ENCODE peak calls at places on chromosomes 13 and 19, in seven cellular contexts. P, Y, S, A, U, M and V are unnamed samples.

GRCh38 chr13:36530050-36530789 is 97.9 kb downstream of the CCNA1 start:
- DNase-seq in Y (no peak), P (no peak), U (no peak), M (no peak), A (no peak), S (no peak), V (no peak)

GRCh38 chr13:95382906-95383305 is 81.7 kb upstream of the ABCC4 start:
- DNase-seq in U (no peak), P (no peak), M (no peak), Y (no peak), A (no peak), S (no peak), V (no peak)

GRCh38 chr13:70890289-70890688 is 782.0 kb upstream of the KLHL1 start:
- DNase-seq in M (no peak), A (no peak), S (no peak), Y (no peak), U (no peak), P (no peak), V (no peak)

GRCh38 chr19:38394488-38394887 is 6.0 kb downstream of the SPRED3 start:
- DNase-seq in P (no peak), S (peak), U (no peak), M (no peak), Y (no peak), A (no peak), V (no peak)

GRCh38 chr19:45901432-45901903 is 945 bp downstream of the MYPOP start:
- DNase-seq in U (no peak), Y (peak), P (peak), S (no peak), A (no peak), M (no peak), V (peak)

GRCh38 chr19:4172861-4173473 is 9.4 kb downstream of the SIRT6 start:
- DNase-seq in U (peak), M (peak), S (no peak), A (no peak), Y (peak), P (peak), V (peak)

GRCh38 chr13:68713394-68713793 is 1394.2 kb upstream of the ATXN8OS start:
- DNase-seq in Y (no peak), M (no peak), P (no peak), S (no peak), A (no peak), U (peak), V (no peak)

GRCh38 chr13:91278888-91279287 is 68.6 kb upstream of the MIR17HG start:
- DNase-seq in U (no peak), M (no peak), P (no peak), S (no peak), A (no peak), Y (no peak), V (no peak)

GRCh38 chr13:102401305-102401704 is 543 bp downstream of the FGF14 start:
- DNase-seq in P (no peak), Y (no peak), M (no peak), S (no peak), A (no peak), U (no peak), V (no peak)

GRCh38 chr13:70523622-70524021 is 415.4 kb upstream of the KLHL1 start:
- DNase-seq in P (no peak), M (no peak), S (no peak), Y (no peak), A (no peak), U (no peak), V (no peak)

GRCh38 chr13:113876341-113877148 is 12.7 kb upstream of the GAS6 start:
- DNase-seq in S (no peak), M (no peak), P (no peak), Y (no peak), U (no peak), A (no peak), V (no peak)

GRCh38 chr13:107942030-107942617 is 273.2 kb downstream of the LIG4 start:
- DNase-seq in A (no peak), U (no peak), P (no peak), Y (no peak), S (no peak), M (no peak), V (no peak)

GRCh38 chr19:43739836-43740235 is 14.9 kb downstream of the SMG9 start:
- DNase-seq in S (no peak), M (no peak), P (no peak), U (no peak), A (no peak), Y (no peak), V (peak)

GRCh38 chr13:27131202-27131623 is 40.4 kb downstream of the USP12 start:
- DNase-seq in P (peak), A (no peak), U (no peak), S (no peak), Y (no peak), M (no peak), V (no peak)

GRCh38 chr19:38173324-38174041 is 50.5 kb downstream of the DPF1 start:
- DNase-seq in Y (peak), P (peak), S (no peak), A (peak), M (no peak), U (no peak), V (no peak)

GRCh38 chr13:107374038-107374437 is 806.1 kb upstream of the ARGLU1 start:
- DNase-seq in Y (no peak), P (peak), S (no peak), M (no peak), A (no peak), U (no peak), V (no peak)

GRCh38 chr19:18340990-18341868 is 831 bp downstream of the PGPEP1 start:
- DNase-seq in Y (peak), U (no peak), S (peak), M (peak), A (peak), P (peak), V (peak)

GRCh38 chr19:14476663-14477401 is 1.7 kb upstream of the PTGER1 start:
- DNase-seq in P (peak), M (no peak), Y (peak), U (no peak), A (no peak), S (peak), V (no peak)

GRCh38 chr13:81480634-81481033 is 1139.7 kb upstream of the SPRY2 start:
- DNase-seq in S (no peak), Y (no peak), M (no peak), A (no peak), P (no peak), U (no peak), V (no peak)

GRCh38 chr13:75635621-75636338 is at the start of gene LMO7:
- DNase-seq in P (peak), A (peak), M (peak), S (peak), Y (peak), U (peak), V (peak)

GRCh38 chr13:34035676-34036325 is 217.9 kb downstream of the RFC3 start:
- DNase-seq in A (no peak), Y (no peak), M (no peak), P (no peak), S (no peak), U (no peak), V (no peak)

GRCh38 chr13:32838985-32839384 is 177.2 kb upstream of the KL start:
- DNase-seq in P (peak), M (no peak), A (no peak), S (peak), Y (no peak), U (no peak), V (peak)

GRCh38 chr19:28535352-28535775 is 677.6 kb downstream of the UQCRFS1 start:
- DNase-seq in M (no peak), A (no peak), Y (no peak), S (no peak), P (no peak), U (no peak), V (no peak)

GRCh38 chr19:6047741-6048231 is 62.5 kb downstream of the RFX2 start:
- DNase-seq in Y (no peak), A (peak), M (peak), P (peak), S (peak), U (peak), V (peak)

GRCh38 chr13:29435125-29435911 is 160.2 kb downstream of the SLC7A1 start:
- DNase-seq in M (no peak), A (no peak), P (peak), S (no peak), U (no peak), Y (no peak), V (no peak)

GRCh38 chr13:94707400-94708021 is 4.8 kb downstream of the SOX21 start:
- DNase-seq in A (no peak), S (no peak), Y (no peak), P (no peak), M (peak), U (no peak), V (no peak)

GRCh38 chr13:20416223-20416622 is 109.4 kb downstream of the CRYL1 start:
- DNase-seq in A (no peak), S (no peak), Y (no peak), P (no peak), M (no peak), U (no peak), V (peak)

GRCh38 chr19:23015660-23016059 is 12.7 kb upstream of the ZNF728 start:
- DNase-seq in M (no peak), A (no peak), Y (no peak), U (no peak), S (no peak), P (no peak), V (no peak)

GRCh38 chr19:16860996-16861395 is 27.8 kb upstream of the F2RL3 start:
- DNase-seq in U (no peak), S (no peak), M (no peak), A (no peak), Y (no peak), P (no peak), V (no peak)

GRCh38 chr19:12545267-12545666 is 6.0 kb downstream of the ZNF564 start:
- DNase-seq in U (no peak), Y (no peak), A (no peak), M (no peak), P (no peak), S (no peak), V (no peak)
- H3K4me3 ChIP-seq in U (no peak), Y (no peak), A (no peak), M (no peak), P (no peak), S (no peak), V (no peak)

GRCh38 chr19:7382694-7383093 is 34.0 kb downstream of the ARHGEF18 start:
- DNase-seq in S (no peak), A (no peak), P (no peak), U (no peak), M (peak), Y (no peak), V (peak)

GRCh38 chr19:7383284-7383683 is 34.5 kb downstream of the ARHGEF18 start:
- DNase-seq in A (no peak), U (no peak), Y (no peak), M (peak), S (no peak), P (no peak), V (no peak)

GRCh38 chr19:7385062-7385461 is 36.3 kb downstream of the ARHGEF18 start:
- DNase-seq in U (no peak), P (no peak), M (no peak), S (no peak), Y (no peak), A (no peak), V (no peak)

GRCh38 chr19:7386308-7386707 is 37.6 kb downstream of the ARHGEF18 start:
- DNase-seq in S (no peak), P (no peak), U (no peak), Y (no peak), A (no peak), M (peak), V (no peak)

DNA sequence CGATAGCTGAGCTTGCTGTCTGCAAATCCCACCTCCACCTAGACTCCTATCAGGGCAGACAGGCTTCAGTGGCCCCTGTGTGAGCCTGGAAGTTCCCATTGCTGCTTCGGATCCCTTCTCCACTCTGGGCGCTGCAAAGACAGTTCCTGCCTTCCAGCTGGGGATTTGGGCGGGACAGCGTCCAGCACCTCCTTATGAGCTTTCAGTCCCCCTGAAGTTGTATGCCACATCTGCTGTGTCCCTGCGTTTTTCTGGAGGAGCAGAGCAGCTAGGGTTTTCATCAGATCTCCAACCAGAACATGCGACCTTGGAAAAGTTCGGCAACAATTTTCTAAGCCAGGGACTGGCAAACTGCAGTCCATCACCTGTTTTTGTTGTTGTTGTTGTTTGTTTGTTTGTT is 38.0 kb downstream of the ARHGEF18 start:
- DNase-seq in Y (no peak), U (no peak), S (no peak), P (no peak), A (no peak), M (no peak), V (no peak)
- H3K4me3 ChIP-seq in Y (no peak), U (no peak), S (no peak), P (no peak), A (no peak), M (no peak), V (no peak)

GRCh38 chr19:2015611-2015950 is at the start of gene BTBD2:
- DNase-seq in A (peak), U (peak), P (peak), S (peak), Y (peak), M (peak), V (no peak)
- H3K4me3 ChIP-seq in A (peak), U (peak), P (peak), S (peak), Y (peak), M (peak), V (peak)

DNA sequence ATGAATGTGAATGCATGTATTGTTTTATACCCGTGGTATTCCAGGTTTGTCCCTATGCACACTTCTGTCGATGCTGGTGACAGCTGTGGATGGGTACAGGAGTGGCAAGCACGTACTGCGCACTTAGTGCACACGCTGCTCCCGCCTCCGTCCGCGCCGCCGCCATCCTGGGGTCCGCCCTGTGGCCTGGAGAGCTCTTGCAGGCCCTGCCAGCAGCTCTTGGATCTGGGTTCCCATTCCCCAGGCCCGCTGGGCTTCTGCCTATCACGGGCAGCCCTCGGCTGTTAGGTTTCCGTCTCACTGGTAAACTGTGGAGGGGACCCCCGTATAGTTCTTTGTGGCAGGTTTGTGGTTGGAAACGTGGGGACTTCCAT is 4.0 kb downstream of the GNA11 start:
- DNase-seq in U (no peak), Y (peak), S (no peak), P (no peak), A (no peak), M (no peak), V (no peak)
- H3K4me3 ChIP-seq in U (no peak), Y (peak), S (no peak), P (no peak), A (peak), M (no peak), V (no peak)

DNA sequence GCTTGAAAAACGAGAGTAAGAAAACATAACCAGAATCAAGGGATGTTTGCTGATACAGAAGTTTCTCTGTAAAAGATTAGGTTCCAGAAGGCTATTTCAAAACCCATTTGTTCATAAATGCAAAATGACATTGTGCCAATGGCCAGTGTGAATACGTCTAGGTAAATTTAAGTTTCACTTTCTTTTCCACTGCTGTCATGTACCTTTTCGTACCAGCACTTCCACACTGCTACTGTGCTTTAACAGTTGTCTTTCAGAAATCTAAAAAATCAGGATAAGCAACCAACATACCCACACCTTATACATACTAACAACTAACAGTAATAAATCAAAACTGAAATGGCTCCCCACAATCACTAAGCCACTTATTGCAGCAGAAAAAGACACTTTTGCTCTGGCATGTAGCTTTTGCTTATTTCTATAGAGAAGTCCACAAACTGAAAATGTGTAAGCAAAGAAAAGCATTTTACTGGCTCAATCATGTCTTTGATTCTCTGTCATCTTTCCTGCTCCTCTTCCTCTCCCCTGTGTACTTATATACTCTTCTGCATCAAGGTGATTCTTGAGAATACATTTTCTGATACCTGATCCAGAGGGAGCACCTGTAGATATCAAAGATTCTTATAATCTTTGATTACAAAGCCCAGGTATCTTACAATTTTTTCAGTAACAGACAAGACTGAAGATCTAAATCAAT is 34.3 kb downstream of the ELF1 start:
- DNase-seq in P (no peak), S (peak), A (no peak), U (no peak), Y (no peak), M (no peak), V (no peak)
- H3K4me3 ChIP-seq in P (no peak), S (peak), A (no peak), U (no peak), Y (peak), M (no peak), V (no peak)

GRCh38 chr19:2039082-2039958 is 11.7 kb downstream of the MKNK2 start:
- DNase-seq in A (no peak), P (no peak), S (no peak), M (peak), U (no peak), Y (no peak), V (no peak)

GRCh38 chr19:2041686-2042484 is 9.2 kb downstream of the MKNK2 start:
- DNase-seq in P (peak), S (peak), M (peak), Y (peak), A (peak), U (peak), V (peak)

GRCh38 chr19:2039959-2040646 is 10.9 kb downstream of the MKNK2 start:
- DNase-seq in S (no peak), Y (no peak), P (no peak), M (no peak), U (no peak), A (no peak), V (peak)

GRCh38 chr19:2041436-2041685 is 9.7 kb downstream of the MKNK2 start:
- DNase-seq in Y (no peak), A (no peak), P (no peak), U (no peak), M (no peak), S (no peak), V (no peak)

DNA sequence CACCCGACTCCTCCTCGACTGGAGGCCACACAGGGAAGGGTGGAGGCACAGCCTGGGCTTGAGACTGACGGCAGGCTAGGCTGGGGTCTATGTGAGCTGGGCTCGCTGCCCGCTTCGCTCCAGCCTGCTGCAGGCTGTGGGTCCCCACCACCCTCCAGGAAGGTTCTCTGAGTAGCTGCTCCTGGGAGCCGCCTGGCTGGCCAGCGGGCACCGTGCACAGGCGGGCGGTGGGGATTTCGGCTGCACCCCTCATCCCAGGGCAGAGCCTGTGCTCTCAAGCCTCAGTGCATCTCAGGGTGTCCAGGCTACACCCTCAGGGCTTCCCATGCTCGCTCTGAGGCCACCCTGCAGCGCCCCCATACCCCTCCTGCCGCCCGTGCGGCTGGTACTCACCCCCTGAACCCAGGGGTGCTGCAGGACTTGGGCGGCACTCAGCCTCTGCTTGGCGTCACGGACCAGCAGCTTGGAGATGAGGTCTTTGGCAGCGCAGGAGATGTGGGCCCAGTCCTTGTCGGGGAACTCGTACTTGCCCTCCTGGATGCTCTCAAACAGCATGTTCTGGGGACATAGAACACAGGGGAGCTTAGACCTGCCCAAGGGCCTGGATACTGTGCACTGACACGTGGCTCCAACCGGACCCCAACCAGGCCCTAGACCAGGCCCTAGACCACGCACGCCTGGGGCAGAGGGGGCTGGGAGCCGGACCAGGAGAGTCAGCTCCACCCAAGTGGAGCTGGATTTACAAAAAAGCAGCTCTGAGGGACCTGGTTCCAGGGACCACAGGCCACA is 10.2 kb downstream of the MKNK2 start:
- DNase-seq in A (no peak), U (no peak), M (peak), Y (no peak), P (no peak), S (no peak), V (peak)
- H3K4me3 ChIP-seq in A (no peak), U (no peak), M (peak), Y (peak), P (no peak), S (peak), V (no peak)